ENCODE peak calls at places on chromosomes 12 and 14, in five cellular contexts. C, E, U, D and L are unnamed samples.

GRCh38 chr12:57173089-57173488 is 25.7 kb upstream of the LRP1-AS start:
- DNase-seq in C (no peak), U (no peak), E (peak; percentile 33), D (no peak), L (no peak)

GRCh38 chr12:9805883-9806282 is 21.4 kb upstream of the KLRF1 start:
- DNase-seq in U (no peak), E (no peak), C (no peak), D (no peak), L (no peak)

GRCh38 chr14:60094306-60094897 is 2.7 kb downstream of the PCNX4 start:
- DNase-seq in C (no peak), D (peak; percentile 72), U (no peak), E (no peak), L (peak; percentile 94)

GRCh38 chr14:68841030-68841809 is 48.4 kb upstream of the ZFP36L1 start:
- DNase-seq in E (no peak), D (peak; percentile 49), C (no peak), U (peak; percentile 20), L (peak; percentile 55)

GRCh38 chr12:124005736-124006581 is 32.9 kb downstream of the ZNF664 start:
- DNase-seq in U (no peak), D (no peak), E (no peak), C (peak; percentile 79), L (no peak)

GRCh38 chr12:6780573-6780972 is 8.3 kb downstream of the LAG3 start:
- DNase-seq in E (no peak), C (peak; percentile 1), U (no peak), D (no peak), L (no peak)

GRCh38 chr12:85155791-85156190 is 119.6 kb downstream of the LRRIQ1 start:
- DNase-seq in D (peak; percentile 23), E (no peak), U (no peak), C (no peak), L (peak; percentile 73)

GRCh38 chr12:20508962-20509361 is 140.6 kb downstream of the PDE3A start:
- DNase-seq in C (no peak), D (peak; percentile 78), E (no peak), U (no peak), L (no peak)

GRCh38 chr12:11729008-11729407 is 79.5 kb downstream of the ETV6 start:
- DNase-seq in E (no peak), D (no peak), C (no peak), U (no peak), L (no peak)